ENCODE peak calls at places on chromosomes 16 and 17, in ten cellular contexts. One of them, this sample, is unnamed.

GRCh38 chr17:78129385-78130079 is 977 bp upstream of the TMC6 start:
- DNase-seq in testis: no peak
- DNase-seq in stimulated activated CD8-positive, alpha-beta memory T cell treated with anti-CD3 and anti-CD28 coated beads, Interleukin-7, amount 100 ng/mL, for 1 hour: no peak
- DNase-seq in stimulated activated CD4-positive, alpha-beta T cell treated with anti-CD3 and anti-CD28 coated beads, Interleukin-1b, Interleukin-23, amount 100 ng/mL, for 24 hours: no peak
- DNase-seq in sciatic nerve: peak
- DNase-seq in PC-3: no peak
- DNase-seq in activated B cell treated with CpG ODN at 0.5 μM for 24 hours: peak
- DNase-seq in GM12864: no peak
- DNase-seq in NCI-H2081: no peak
- DNase-seq in endothelial cell: no peak
- DNase-seq in this sample: no peak

GRCh38 chr17:5711344-5711743 is 127.0 kb upstream of the NLRP1 start:
- DNase-seq in testis: no peak
- DNase-seq in stimulated activated CD8-positive, alpha-beta memory T cell treated with anti-CD3 and anti-CD28 coated beads, Interleukin-7, amount 100 ng/mL, for 1 hour: no peak
- DNase-seq in stimulated activated CD4-positive, alpha-beta T cell treated with anti-CD3 and anti-CD28 coated beads, Interleukin-1b, Interleukin-23, amount 100 ng/mL, for 24 hours: no peak
- DNase-seq in sciatic nerve: no peak
- DNase-seq in PC-3: no peak
- DNase-seq in activated B cell treated with CpG ODN at 0.5 μM for 24 hours: no peak
- DNase-seq in GM12864: no peak
- DNase-seq in NCI-H2081: no peak
- DNase-seq in endothelial cell: no peak
- DNase-seq in this sample: no peak

GRCh38 chr17:81460856-81461460 is 51.6 kb downstream of the ACTG1 start:
- DNase-seq in testis: no peak
- DNase-seq in stimulated activated CD8-positive, alpha-beta memory T cell treated with anti-CD3 and anti-CD28 coated beads, Interleukin-7, amount 100 ng/mL, for 1 hour: no peak
- DNase-seq in stimulated activated CD4-positive, alpha-beta T cell treated with anti-CD3 and anti-CD28 coated beads, Interleukin-1b, Interleukin-23, amount 100 ng/mL, for 24 hours: no peak
- DNase-seq in sciatic nerve: no peak
- DNase-seq in PC-3: no peak
- DNase-seq in activated B cell treated with CpG ODN at 0.5 μM for 24 hours: no peak
- DNase-seq in GM12864: no peak
- DNase-seq in NCI-H2081: peak
- DNase-seq in endothelial cell: no peak
- DNase-seq in this sample: peak

GRCh38 chr16:87855852-87856715 is 13.2 kb downstream of the SLC7A5 start:
- DNase-seq in testis: no peak
- DNase-seq in stimulated activated CD8-positive, alpha-beta memory T cell treated with anti-CD3 and anti-CD28 coated beads, Interleukin-7, amount 100 ng/mL, for 1 hour: no peak
- DNase-seq in stimulated activated CD4-positive, alpha-beta T cell treated with anti-CD3 and anti-CD28 coated beads, Interleukin-1b, Interleukin-23, amount 100 ng/mL, for 24 hours: no peak
- DNase-seq in sciatic nerve: no peak
- DNase-seq in PC-3: peak
- DNase-seq in activated B cell treated with CpG ODN at 0.5 μM for 24 hours: no peak
- DNase-seq in GM12864: no peak
- DNase-seq in NCI-H2081: peak
- DNase-seq in endothelial cell: no peak
- DNase-seq in this sample: no peak

GRCh38 chr17:74550602-74551001 is 4.7 kb upstream of the CD300C start:
- DNase-seq in testis: no peak
- DNase-seq in stimulated activated CD8-positive, alpha-beta memory T cell treated with anti-CD3 and anti-CD28 coated beads, Interleukin-7, amount 100 ng/mL, for 1 hour: no peak
- DNase-seq in stimulated activated CD4-positive, alpha-beta T cell treated with anti-CD3 and anti-CD28 coated beads, Interleukin-1b, Interleukin-23, amount 100 ng/mL, for 24 hours: no peak
- DNase-seq in sciatic nerve: no peak
- DNase-seq in PC-3: no peak
- DNase-seq in activated B cell treated with CpG ODN at 0.5 μM for 24 hours: no peak
- DNase-seq in GM12864: no peak
- DNase-seq in NCI-H2081: no peak
- DNase-seq in endothelial cell: no peak
- DNase-seq in this sample: no peak

GRCh38 chr17:66466933-66467367 is 164.5 kb downstream of the PRKCA start:
- DNase-seq in testis: no peak
- DNase-seq in stimulated activated CD8-positive, alpha-beta memory T cell treated with anti-CD3 and anti-CD28 coated beads, Interleukin-7, amount 100 ng/mL, for 1 hour: no peak
- DNase-seq in stimulated activated CD4-positive, alpha-beta T cell treated with anti-CD3 and anti-CD28 coated beads, Interleukin-1b, Interleukin-23, amount 100 ng/mL, for 24 hours: peak
- DNase-seq in sciatic nerve: no peak
- DNase-seq in PC-3: peak
- DNase-seq in activated B cell treated with CpG ODN at 0.5 μM for 24 hours: no peak
- DNase-seq in GM12864: peak
- DNase-seq in NCI-H2081: no peak
- DNase-seq in endothelial cell: no peak
- DNase-seq in this sample: peak

GRCh38 chr17:41957058-41957868 is 9.3 kb upstream of the CNP start:
- DNase-seq in testis: no peak
- DNase-seq in stimulated activated CD8-positive, alpha-beta memory T cell treated with anti-CD3 and anti-CD28 coated beads, Interleukin-7, amount 100 ng/mL, for 1 hour: no peak
- DNase-seq in stimulated activated CD4-positive, alpha-beta T cell treated with anti-CD3 and anti-CD28 coated beads, Interleukin-1b, Interleukin-23, amount 100 ng/mL, for 24 hours: no peak
- DNase-seq in sciatic nerve: no peak
- DNase-seq in PC-3: no peak
- DNase-seq in activated B cell treated with CpG ODN at 0.5 μM for 24 hours: no peak
- DNase-seq in GM12864: no peak
- DNase-seq in NCI-H2081: no peak
- DNase-seq in endothelial cell: peak
- DNase-seq in this sample: no peak

GRCh38 chr17:50638572-50638850 is 3.8 kb downstream of the ABCC3 start:
- DNase-seq in testis: no peak
- DNase-seq in stimulated activated CD8-positive, alpha-beta memory T cell treated with anti-CD3 and anti-CD28 coated beads, Interleukin-7, amount 100 ng/mL, for 1 hour: no peak
- DNase-seq in stimulated activated CD4-positive, alpha-beta T cell treated with anti-CD3 and anti-CD28 coated beads, Interleukin-1b, Interleukin-23, amount 100 ng/mL, for 24 hours: no peak
- DNase-seq in sciatic nerve: no peak
- DNase-seq in PC-3: peak
- DNase-seq in activated B cell treated with CpG ODN at 0.5 μM for 24 hours: no peak
- DNase-seq in GM12864: no peak
- DNase-seq in NCI-H2081: no peak
- DNase-seq in endothelial cell: no peak
- DNase-seq in this sample: no peak

GRCh38 chr17:41420134-41420533 is 4.3 kb downstream of the KRT37 start:
- DNase-seq in testis: no peak
- DNase-seq in stimulated activated CD8-positive, alpha-beta memory T cell treated with anti-CD3 and anti-CD28 coated beads, Interleukin-7, amount 100 ng/mL, for 1 hour: no peak
- DNase-seq in stimulated activated CD4-positive, alpha-beta T cell treated with anti-CD3 and anti-CD28 coated beads, Interleukin-1b, Interleukin-23, amount 100 ng/mL, for 24 hours: no peak
- DNase-seq in sciatic nerve: no peak
- DNase-seq in PC-3: peak
- DNase-seq in activated B cell treated with CpG ODN at 0.5 μM for 24 hours: no peak
- DNase-seq in GM12864: no peak
- DNase-seq in NCI-H2081: no peak
- DNase-seq in endothelial cell: no peak
- DNase-seq in this sample: no peak

GRCh38 chr17:80630721-80631120 is 86.1 kb downstream of the RPTOR start:
- DNase-seq in testis: no peak
- DNase-seq in stimulated activated CD8-positive, alpha-beta memory T cell treated with anti-CD3 and anti-CD28 coated beads, Interleukin-7, amount 100 ng/mL, for 1 hour: no peak
- DNase-seq in stimulated activated CD4-positive, alpha-beta T cell treated with anti-CD3 and anti-CD28 coated beads, Interleukin-1b, Interleukin-23, amount 100 ng/mL, for 24 hours: no peak
- DNase-seq in sciatic nerve: no peak
- DNase-seq in PC-3: no peak
- DNase-seq in activated B cell treated with CpG ODN at 0.5 μM for 24 hours: no peak
- DNase-seq in GM12864: no peak
- DNase-seq in NCI-H2081: no peak
- DNase-seq in endothelial cell: no peak
- DNase-seq in this sample: no peak

GRCh38 chr17:69677130-69677529 is 262.6 kb downstream of the MAP2K6 start:
- DNase-seq in testis: no peak
- DNase-seq in stimulated activated CD8-positive, alpha-beta memory T cell treated with anti-CD3 and anti-CD28 coated beads, Interleukin-7, amount 100 ng/mL, for 1 hour: no peak
- DNase-seq in stimulated activated CD4-positive, alpha-beta T cell treated with anti-CD3 and anti-CD28 coated beads, Interleukin-1b, Interleukin-23, amount 100 ng/mL, for 24 hours: no peak
- DNase-seq in sciatic nerve: no peak
- DNase-seq in PC-3: peak
- DNase-seq in activated B cell treated with CpG ODN at 0.5 μM for 24 hours: no peak
- DNase-seq in GM12864: no peak
- DNase-seq in NCI-H2081: no peak
- DNase-seq in endothelial cell: no peak
- DNase-seq in this sample: no peak

GRCh38 chr17:7019839-7020519 is 2.9 kb upstream of the BCL6B start:
- DNase-seq in testis: peak
- DNase-seq in stimulated activated CD8-positive, alpha-beta memory T cell treated with anti-CD3 and anti-CD28 coated beads, Interleukin-7, amount 100 ng/mL, for 1 hour: no peak
- DNase-seq in stimulated activated CD4-positive, alpha-beta T cell treated with anti-CD3 and anti-CD28 coated beads, Interleukin-1b, Interleukin-23, amount 100 ng/mL, for 24 hours: no peak
- DNase-seq in sciatic nerve: peak
- DNase-seq in PC-3: peak
- DNase-seq in activated B cell treated with CpG ODN at 0.5 μM for 24 hours: no peak
- DNase-seq in GM12864: no peak
- DNase-seq in NCI-H2081: peak
- DNase-seq in endothelial cell: peak
- DNase-seq in this sample: no peak

GRCh38 chr16:29675811-29676643 is 3.0 kb upstream of the QPRT start:
- DNase-seq in testis: no peak
- DNase-seq in stimulated activated CD8-positive, alpha-beta memory T cell treated with anti-CD3 and anti-CD28 coated beads, Interleukin-7, amount 100 ng/mL, for 1 hour: no peak
- DNase-seq in stimulated activated CD4-positive, alpha-beta T cell treated with anti-CD3 and anti-CD28 coated beads, Interleukin-1b, Interleukin-23, amount 100 ng/mL, for 24 hours: no peak
- DNase-seq in sciatic nerve: no peak
- DNase-seq in PC-3: peak
- DNase-seq in activated B cell treated with CpG ODN at 0.5 μM for 24 hours: no peak
- DNase-seq in GM12864: no peak
- DNase-seq in NCI-H2081: no peak
- DNase-seq in endothelial cell: peak
- DNase-seq in this sample: no peak

GRCh38 chr17:40346768-40347154 is 17.8 kb downstream of the GJD3 start:
- DNase-seq in testis: no peak
- DNase-seq in stimulated activated CD8-positive, alpha-beta memory T cell treated with anti-CD3 and anti-CD28 coated beads, Interleukin-7, amount 100 ng/mL, for 1 hour: no peak
- DNase-seq in stimulated activated CD4-positive, alpha-beta T cell treated with anti-CD3 and anti-CD28 coated beads, Interleukin-1b, Interleukin-23, amount 100 ng/mL, for 24 hours: no peak
- DNase-seq in sciatic nerve: no peak
- DNase-seq in PC-3: no peak
- DNase-seq in activated B cell treated with CpG ODN at 0.5 μM for 24 hours: no peak
- DNase-seq in GM12864: no peak
- DNase-seq in NCI-H2081: no peak
- DNase-seq in endothelial cell: no peak
- DNase-seq in this sample: no peak

GRCh38 chr16:66131156-66131807 is 235.2 kb upstream of the CDH5 start:
- DNase-seq in testis: no peak
- DNase-seq in stimulated activated CD8-positive, alpha-beta memory T cell treated with anti-CD3 and anti-CD28 coated beads, Interleukin-7, amount 100 ng/mL, for 1 hour: no peak
- DNase-seq in stimulated activated CD4-positive, alpha-beta T cell treated with anti-CD3 and anti-CD28 coated beads, Interleukin-1b, Interleukin-23, amount 100 ng/mL, for 24 hours: no peak
- DNase-seq in sciatic nerve: no peak
- DNase-seq in PC-3: peak
- DNase-seq in activated B cell treated with CpG ODN at 0.5 μM for 24 hours: no peak
- DNase-seq in GM12864: no peak
- DNase-seq in NCI-H2081: no peak
- DNase-seq in endothelial cell: no peak
- DNase-seq in this sample: no peak

GRCh38 chr16:80006175-80006895 is 405.8 kb upstream of the MAF start:
- DNase-seq in testis: no peak
- DNase-seq in stimulated activated CD8-positive, alpha-beta memory T cell treated with anti-CD3 and anti-CD28 coated beads, Interleukin-7, amount 100 ng/mL, for 1 hour: no peak
- DNase-seq in stimulated activated CD4-positive, alpha-beta T cell treated with anti-CD3 and anti-CD28 coated beads, Interleukin-1b, Interleukin-23, amount 100 ng/mL, for 24 hours: no peak
- DNase-seq in sciatic nerve: peak
- DNase-seq in PC-3: no peak
- DNase-seq in activated B cell treated with CpG ODN at 0.5 μM for 24 hours: no peak
- DNase-seq in GM12864: no peak
- DNase-seq in NCI-H2081: no peak
- DNase-seq in endothelial cell: no peak
- DNase-seq in this sample: no peak

GRCh38 chr16:24165273-24165672 is 90.9 kb upstream of the CACNG3 start:
- DNase-seq in testis: no peak
- DNase-seq in stimulated activated CD8-positive, alpha-beta memory T cell treated with anti-CD3 and anti-CD28 coated beads, Interleukin-7, amount 100 ng/mL, for 1 hour: no peak
- DNase-seq in stimulated activated CD4-positive, alpha-beta T cell treated with anti-CD3 and anti-CD28 coated beads, Interleukin-1b, Interleukin-23, amount 100 ng/mL, for 24 hours: no peak
- DNase-seq in sciatic nerve: no peak
- DNase-seq in PC-3: no peak
- DNase-seq in activated B cell treated with CpG ODN at 0.5 μM for 24 hours: no peak
- DNase-seq in GM12864: no peak
- DNase-seq in NCI-H2081: no peak
- DNase-seq in endothelial cell: no peak
- DNase-seq in this sample: no peak

GRCh38 chr16:8866118-8866883 is 2.5 kb downstream of the CARHSP1 start:
- DNase-seq in testis: peak
- DNase-seq in stimulated activated CD8-positive, alpha-beta memory T cell treated with anti-CD3 and anti-CD28 coated beads, Interleukin-7, amount 100 ng/mL, for 1 hour: no peak
- DNase-seq in stimulated activated CD4-positive, alpha-beta T cell treated with anti-CD3 and anti-CD28 coated beads, Interleukin-1b, Interleukin-23, amount 100 ng/mL, for 24 hours: no peak
- DNase-seq in sciatic nerve: peak
- DNase-seq in PC-3: no peak
- DNase-seq in activated B cell treated with CpG ODN at 0.5 μM for 24 hours: no peak
- DNase-seq in GM12864: no peak
- DNase-seq in NCI-H2081: peak
- DNase-seq in endothelial cell: no peak
- DNase-seq in this sample: no peak

GRCh38 chr16:12449795-12450194 is 353.9 kb downstream of the CPPED1 start:
- DNase-seq in testis: no peak
- DNase-seq in stimulated activated CD8-positive, alpha-beta memory T cell treated with anti-CD3 and anti-CD28 coated beads, Interleukin-7, amount 100 ng/mL, for 1 hour: no peak
- DNase-seq in stimulated activated CD4-positive, alpha-beta T cell treated with anti-CD3 and anti-CD28 coated beads, Interleukin-1b, Interleukin-23, amount 100 ng/mL, for 24 hours: no peak
- DNase-seq in sciatic nerve: peak
- DNase-seq in PC-3: no peak
- DNase-seq in activated B cell treated with CpG ODN at 0.5 μM for 24 hours: no peak
- DNase-seq in GM12864: no peak
- DNase-seq in NCI-H2081: no peak
- DNase-seq in endothelial cell: no peak
- DNase-seq in this sample: no peak

GRCh38 chr17:81680150-81680549 is 3.4 kb downstream of the ARL16 start:
- DNase-seq in testis: no peak
- DNase-seq in stimulated activated CD8-positive, alpha-beta memory T cell treated with anti-CD3 and anti-CD28 coated beads, Interleukin-7, amount 100 ng/mL, for 1 hour: no peak
- DNase-seq in stimulated activated CD4-positive, alpha-beta T cell treated with anti-CD3 and anti-CD28 coated beads, Interleukin-1b, Interleukin-23, amount 100 ng/mL, for 24 hours: no peak
- DNase-seq in sciatic nerve: no peak
- DNase-seq in PC-3: no peak
- DNase-seq in activated B cell treated with CpG ODN at 0.5 μM for 24 hours: no peak
- DNase-seq in GM12864: no peak
- DNase-seq in NCI-H2081: no peak
- DNase-seq in endothelial cell: no peak
- DNase-seq in this sample: no peak

GRCh38 chr17:76053230-76054111 is 18.8 kb downstream of the SRP68 start:
- DNase-seq in testis: no peak
- DNase-seq in stimulated activated CD8-positive, alpha-beta memory T cell treated with anti-CD3 and anti-CD28 coated beads, Interleukin-7, amount 100 ng/mL, for 1 hour: no peak
- DNase-seq in stimulated activated CD4-positive, alpha-beta T cell treated with anti-CD3 and anti-CD28 coated beads, Interleukin-1b, Interleukin-23, amount 100 ng/mL, for 24 hours: no peak
- DNase-seq in sciatic nerve: no peak
- DNase-seq in PC-3: peak
- DNase-seq in activated B cell treated with CpG ODN at 0.5 μM for 24 hours: no peak
- DNase-seq in GM12864: no peak
- DNase-seq in NCI-H2081: no peak
- DNase-seq in endothelial cell: no peak
- DNase-seq in this sample: peak

GRCh38 chr17:56395787-56396186 is 197.7 kb upstream of the NOG start:
- DNase-seq in testis: no peak
- DNase-seq in stimulated activated CD8-positive, alpha-beta memory T cell treated with anti-CD3 and anti-CD28 coated beads, Interleukin-7, amount 100 ng/mL, for 1 hour: no peak
- DNase-seq in stimulated activated CD4-positive, alpha-beta T cell treated with anti-CD3 and anti-CD28 coated beads, Interleukin-1b, Interleukin-23, amount 100 ng/mL, for 24 hours: no peak
- DNase-seq in sciatic nerve: no peak
- DNase-seq in PC-3: no peak
- DNase-seq in activated B cell treated with CpG ODN at 0.5 μM for 24 hours: no peak
- DNase-seq in GM12864: no peak
- DNase-seq in NCI-H2081: no peak
- DNase-seq in endothelial cell: no peak
- DNase-seq in this sample: no peak

GRCh38 chr17:56593741-56594527 is 435 bp downstream of the NOG start:
- DNase-seq in testis: peak
- DNase-seq in stimulated activated CD8-positive, alpha-beta memory T cell treated with anti-CD3 and anti-CD28 coated beads, Interleukin-7, amount 100 ng/mL, for 1 hour: no peak
- DNase-seq in stimulated activated CD4-positive, alpha-beta T cell treated with anti-CD3 and anti-CD28 coated beads, Interleukin-1b, Interleukin-23, amount 100 ng/mL, for 24 hours: no peak
- DNase-seq in sciatic nerve: peak
- DNase-seq in PC-3: peak
- DNase-seq in activated B cell treated with CpG ODN at 0.5 μM for 24 hours: peak
- DNase-seq in GM12864: no peak
- DNase-seq in NCI-H2081: peak
- DNase-seq in endothelial cell: peak
- DNase-seq in this sample: peak

GRCh38 chr17:27609606-27610303 is 21.2 kb upstream of the LGALS9 start:
- DNase-seq in testis: peak
- DNase-seq in stimulated activated CD8-positive, alpha-beta memory T cell treated with anti-CD3 and anti-CD28 coated beads, Interleukin-7, amount 100 ng/mL, for 1 hour: no peak
- DNase-seq in stimulated activated CD4-positive, alpha-beta T cell treated with anti-CD3 and anti-CD28 coated beads, Interleukin-1b, Interleukin-23, amount 100 ng/mL, for 24 hours: no peak
- DNase-seq in sciatic nerve: no peak
- DNase-seq in PC-3: peak
- DNase-seq in activated B cell treated with CpG ODN at 0.5 μM for 24 hours: no peak
- DNase-seq in GM12864: no peak
- DNase-seq in NCI-H2081: no peak
- DNase-seq in endothelial cell: peak
- DNase-seq in this sample: no peak

GRCh38 chr17:5921919-5922318 is 148.3 kb upstream of the WSCD1 start:
- DNase-seq in testis: no peak
- DNase-seq in stimulated activated CD8-positive, alpha-beta memory T cell treated with anti-CD3 and anti-CD28 coated beads, Interleukin-7, amount 100 ng/mL, for 1 hour: no peak
- DNase-seq in stimulated activated CD4-positive, alpha-beta T cell treated with anti-CD3 and anti-CD28 coated beads, Interleukin-1b, Interleukin-23, amount 100 ng/mL, for 24 hours: no peak
- DNase-seq in sciatic nerve: no peak
- DNase-seq in PC-3: peak
- DNase-seq in activated B cell treated with CpG ODN at 0.5 μM for 24 hours: no peak
- DNase-seq in GM12864: no peak
- DNase-seq in NCI-H2081: no peak
- DNase-seq in endothelial cell: no peak
- DNase-seq in this sample: no peak

This sample was measured in lung.